ENCODE peak calls at places on chromosome 14, in ten cellular contexts. E is effector CD4-positive, alpha-beta T cell; S is smooth muscle cell of the brain vasculature; L is stimulated activated CD4-positive, alpha-beta T cell treated with anti-CD3 and anti-CD28 coated beads, Interleukin-15, amount 100 ng/mL, for 24 hours; F is right atrium auricular region; U is NCI-H1092 treated with DMSO at 0.1 percent for 48 hours; Q is RPMI7951; Z is D341Med; J is renal cortical epithelial cell; O is iPS DF 6.9. Y is an unnamed sample.

GRCh38 chr14:99809864-99810854 is 16.9 kb downstream of the EML1 start:
- DNase-seq in E (no peak), S (no peak), L (no peak), F (peak; percentile 68), U (no peak), Q (no peak), Z (no peak), J (no peak), O (no peak), Y (no peak)

GRCh38 chr14:77011226-77011762 is 17.2 kb downstream of the IRF2BPL start:
- DNase-seq in E (no peak), S (no peak), L (no peak), F (no peak), U (peak; percentile 28), Q (no peak), Z (no peak), J (no peak), O (no peak), Y (no peak)

GRCh38 chr14:51464411-51464810 is 187.3 kb upstream of the FRMD6 start:
- DNase-seq in E (no peak), S (no peak), L (no peak), F (no peak), U (no peak), Q (no peak), Z (no peak), J (no peak), O (no peak), Y (no peak)

GRCh38 chr14:91897121-91897701 is 29.9 kb upstream of the TC2N start:
- DNase-seq in E (no peak), S (no peak), L (no peak), F (no peak), U (no peak), Q (peak; percentile 14), Z (no peak), J (peak; percentile 92), O (peak; percentile 25), Y (no peak)

GRCh38 chr14:39488600-39488999 is 56.4 kb upstream of the FBXO33 start:
- DNase-seq in E (no peak), S (no peak), L (no peak), F (no peak), U (no peak), Q (no peak), Z (peak; percentile 30), J (peak; percentile 14), O (peak; percentile 35), Y (no peak)

GRCh38 chr14:92556255-92556741 is 42.7 kb downstream of the RIN3 start:
- DNase-seq in E (no peak), S (no peak), L (no peak), F (no peak), U (no peak), Q (no peak), Z (no peak), J (no peak), O (no peak), Y (no peak)

GRCh38 chr14:35897616-35898111 is 71.5 kb downstream of the BRMS1L start:
- DNase-seq in E (no peak), S (no peak), L (no peak), F (no peak), U (no peak), Q (no peak), Z (peak; percentile 35), J (no peak), O (no peak), Y (no peak)

GRCh38 chr14:78848234-78848820 is 678.2 kb downstream of the NRXN3 start:
- DNase-seq in E (no peak), S (no peak), L (peak; percentile 20), F (no peak), U (peak; percentile 44), Q (peak; percentile 2), Z (peak; percentile 68), J (peak; percentile 40), O (peak; percentile 57), Y (peak; percentile 49)

GRCh38 chr14:97692084-97692483 is 894.9 kb downstream of the VRK1 start:
- DNase-seq in E (no peak), S (no peak), L (no peak), F (no peak), U (no peak), Q (no peak), Z (no peak), J (no peak), O (no peak), Y (no peak)

GRCh38 chr14:79809849-79810612 is 401.3 kb downstream of the DIO2 start:
- DNase-seq in E (no peak), S (no peak), L (no peak), F (no peak), U (no peak), Q (no peak), Z (no peak), J (peak; percentile 47), O (peak; percentile 4), Y (no peak)

GRCh38 chr14:24171422-24172260 is at the start of gene REC8:
- DNase-seq in E (peak; percentile 63), S (peak; percentile 44), L (peak; percentile 79), F (peak; percentile 89), U (peak; percentile 96), Q (no peak), Z (peak; percentile 98), J (peak; percentile 93), O (peak; percentile 97), Y (peak; percentile 75)

GRCh38 chr14:24721772-24722171 is 87.8 kb upstream of the GZMB start:
- DNase-seq in E (no peak), S (no peak), L (no peak), F (no peak), U (no peak), Q (no peak), Z (no peak), J (no peak), O (no peak), Y (no peak)

GRCh38 chr14:64137657-64138290 is 156.4 kb downstream of the ESR2 start:
- DNase-seq in E (no peak), S (no peak), L (no peak), F (no peak), U (no peak), Q (peak; percentile 2), Z (peak; percentile 36), J (no peak), O (no peak), Y (no peak)

GRCh38 chr14:103292426-103293374 is 41.3 kb upstream of the EIF5 start:
- DNase-seq in E (peak; percentile 62), S (peak; percentile 10), L (peak; percentile 85), F (peak; percentile 81), U (peak; percentile 42), Q (peak; percentile 45), Z (peak; percentile 85), J (peak; percentile 44), O (peak; percentile 79), Y (peak; percentile 60)

GRCh38 chr14:53516261-53516774 is 363.2 kb upstream of the DDHD1 start:
- DNase-seq in E (no peak), S (no peak), L (no peak), F (no peak), U (no peak), Q (no peak), Z (no peak), J (no peak), O (no peak), Y (no peak)

GRCh38 chr14:64563696-64564095 is 13.9 kb downstream of the PPP1R36 start:
- DNase-seq in E (no peak), S (no peak), L (no peak), F (no peak), U (no peak), Q (no peak), Z (no peak), J (no peak), O (no peak), Y (no peak)

GRCh38 chr14:104314251-104314941 is 176.0 kb downstream of the KIF26A start:
- DNase-seq in E (no peak), S (no peak), L (no peak), F (no peak), U (no peak), Q (no peak), Z (no peak), J (no peak), O (no peak), Y (no peak)

GRCh38 chr14:104100171-104101085 is 14.9 kb downstream of the ASPG start:
- DNase-seq in E (no peak), S (no peak), L (no peak), F (no peak), U (no peak), Q (no peak), Z (no peak), J (no peak), O (no peak), Y (no peak)

GRCh38 chr14:90649096-90649495 is 167.1 kb downstream of the TTC7B start:
- DNase-seq in E (no peak), S (no peak), L (no peak), F (no peak), U (no peak), Q (peak; percentile 43), Z (no peak), J (peak; percentile 24), O (no peak), Y (no peak)

GRCh38 chr14:62280366-62280765 is 518.1 kb downstream of the SNAPC1 start:
- DNase-seq in E (no peak), S (no peak), L (no peak), F (no peak), U (no peak), Q (no peak), Z (peak; percentile 27), J (no peak), O (no peak), Y (no peak)

GRCh38 chr14:73168691-73169090 is 32.4 kb downstream of the PSEN1 start:
- DNase-seq in E (no peak), S (no peak), L (no peak), F (no peak), U (no peak), Q (no peak), Z (no peak), J (no peak), O (no peak), Y (no peak)

GRCh38 chr14:70008457-70008856 is 129.2 kb downstream of the SMOC1 start:
- DNase-seq in E (no peak), S (no peak), L (no peak), F (no peak), U (no peak), Q (no peak), Z (no peak), J (no peak), O (no peak), Y (no peak)

GRCh38 chr14:33737446-33737845 is 213.4 kb downstream of the EGLN3 start:
- DNase-seq in E (no peak), S (no peak), L (no peak), F (no peak), U (no peak), Q (peak; percentile 78), Z (no peak), J (peak; percentile 80), O (no peak), Y (peak; percentile 78)

GRCh38 chr14:85531594-85532391 is 1.8 kb downstream of the FLRT2 start:
- DNase-seq in E (no peak), S (no peak), L (peak; percentile 5), F (peak; percentile 87), U (no peak), Q (peak; percentile 86), Z (peak; percentile 58), J (no peak), O (no peak), Y (peak; percentile 41)

GRCh38 chr14:36647827-36648753 is 13.6 kb upstream of the PAX9 start:
- DNase-seq in E (no peak), S (no peak), L (no peak), F (no peak), U (peak; percentile 81), Q (peak; percentile 25), Z (peak; percentile 69), J (peak; percentile 10), O (no peak), Y (no peak)

Y was measured in kidney glomerular epithelial cell.